ENCODE peak calls at places on chromosomes 12 and 14, in nine cellular contexts. One of them, this sample, is unnamed. For H3K4me1, the result is how much of the 10 kb centered on the place peaks cover.

GRCh38 chr14:68278568-68279436 is 459.2 kb downstream of the RAD51B start:
- DNase-seq in BE2C: no peak
- DNase-seq in ovary: no peak
- DNase-seq in mammary epithelial cell: peak
- DNase-seq in testis: no peak
- DNase-seq in sigmoid colon: no peak
- DNase-seq in heart right ventricle: no peak
- DNase-seq in PC-9: no peak
- DNase-seq in prostate gland: no peak
- DNase-seq in this sample: no peak

GRCh38 chr14:22315336-22315735 is 273.7 kb downstream of the DAD1 start:
- DNase-seq in BE2C: no peak
- DNase-seq in ovary: no peak
- DNase-seq in mammary epithelial cell: peak
- DNase-seq in testis: no peak
- DNase-seq in sigmoid colon: no peak
- DNase-seq in heart right ventricle: no peak
- DNase-seq in PC-9: no peak
- DNase-seq in prostate gland: no peak
- DNase-seq in this sample: no peak

GRCh38 chr14:87816421-87816820 is 176.6 kb downstream of the GALC start:
- DNase-seq in BE2C: no peak
- DNase-seq in ovary: no peak
- DNase-seq in mammary epithelial cell: no peak
- DNase-seq in testis: no peak
- DNase-seq in sigmoid colon: no peak
- DNase-seq in heart right ventricle: no peak
- DNase-seq in PC-9: no peak
- DNase-seq in prostate gland: no peak
- DNase-seq in this sample: no peak

GRCh38 chr12:67747869-67748760 is 99.6 kb downstream of the DYRK2 start:
- DNase-seq in BE2C: no peak
- DNase-seq in ovary: no peak
- DNase-seq in mammary epithelial cell: peak
- DNase-seq in testis: no peak
- DNase-seq in sigmoid colon: no peak
- DNase-seq in heart right ventricle: no peak
- DNase-seq in PC-9: peak
- DNase-seq in prostate gland: no peak
- DNase-seq in this sample: no peak

GRCh38 chr12:119178544-119179334 is at the start of gene HSPB8:
- DNase-seq in BE2C: peak
- DNase-seq in ovary: peak
- DNase-seq in mammary epithelial cell: peak
- DNase-seq in testis: peak
- DNase-seq in sigmoid colon: peak
- DNase-seq in heart right ventricle: peak
- DNase-seq in PC-9: peak
- DNase-seq in prostate gland: peak
- DNase-seq in this sample: peak

GRCh38 chr12:63922446-63922845 is 77.9 kb downstream of the SRGAP1 start:
- DNase-seq in BE2C: no peak
- DNase-seq in ovary: no peak
- DNase-seq in mammary epithelial cell: peak
- DNase-seq in testis: no peak
- DNase-seq in sigmoid colon: no peak
- DNase-seq in heart right ventricle: no peak
- DNase-seq in PC-9: peak
- DNase-seq in prostate gland: no peak
- DNase-seq in this sample: no peak

GRCh38 chr14:78978896-78979295 is 808.7 kb downstream of the NRXN3 start:
- DNase-seq in BE2C: no peak
- DNase-seq in ovary: no peak
- DNase-seq in mammary epithelial cell: no peak
- DNase-seq in testis: no peak
- DNase-seq in sigmoid colon: no peak
- DNase-seq in heart right ventricle: no peak
- DNase-seq in PC-9: no peak
- DNase-seq in prostate gland: no peak
- DNase-seq in this sample: no peak

GRCh38 chr12:10618338-10618987 is 5.1 kb upstream of the MAGOHB start:
- DNase-seq in BE2C: no peak
- DNase-seq in ovary: no peak
- DNase-seq in mammary epithelial cell: peak
- DNase-seq in testis: no peak
- DNase-seq in sigmoid colon: no peak
- DNase-seq in heart right ventricle: no peak
- DNase-seq in PC-9: peak
- DNase-seq in prostate gland: no peak
- DNase-seq in this sample: no peak

GRCh38 chr12:82176016-82176415 is 182.2 kb downstream of the CCDC59 start:
- DNase-seq in BE2C: no peak
- DNase-seq in ovary: no peak
- DNase-seq in mammary epithelial cell: no peak
- DNase-seq in testis: no peak
- DNase-seq in sigmoid colon: no peak
- DNase-seq in heart right ventricle: no peak
- DNase-seq in PC-9: no peak
- DNase-seq in prostate gland: no peak
- DNase-seq in this sample: no peak

GRCh38 chr14:75631453-75631831 is 29.2 kb downstream of the ERG28 start:
- DNase-seq in BE2C: no peak
- DNase-seq in ovary: no peak
- DNase-seq in mammary epithelial cell: no peak
- DNase-seq in testis: peak
- DNase-seq in sigmoid colon: no peak
- DNase-seq in heart right ventricle: no peak
- DNase-seq in PC-9: no peak
- DNase-seq in prostate gland: no peak
- DNase-seq in this sample: no peak

GRCh38 chr12:105476616-105477015 is 146.1 kb downstream of the C12orf75 start:
- DNase-seq in BE2C: no peak
- DNase-seq in ovary: no peak
- DNase-seq in mammary epithelial cell: no peak
- DNase-seq in testis: no peak
- DNase-seq in sigmoid colon: no peak
- DNase-seq in heart right ventricle: no peak
- DNase-seq in PC-9: no peak
- DNase-seq in prostate gland: no peak
- DNase-seq in this sample: no peak

GRCh38 chr14:75961662-75962061 is 20.1 kb downstream of the TGFB3 start:
- DNase-seq in BE2C: peak
- DNase-seq in ovary: no peak
- DNase-seq in mammary epithelial cell: no peak
- DNase-seq in testis: no peak
- DNase-seq in sigmoid colon: no peak
- DNase-seq in heart right ventricle: no peak
- DNase-seq in PC-9: no peak
- DNase-seq in prostate gland: no peak
- DNase-seq in this sample: no peak

DNA sequence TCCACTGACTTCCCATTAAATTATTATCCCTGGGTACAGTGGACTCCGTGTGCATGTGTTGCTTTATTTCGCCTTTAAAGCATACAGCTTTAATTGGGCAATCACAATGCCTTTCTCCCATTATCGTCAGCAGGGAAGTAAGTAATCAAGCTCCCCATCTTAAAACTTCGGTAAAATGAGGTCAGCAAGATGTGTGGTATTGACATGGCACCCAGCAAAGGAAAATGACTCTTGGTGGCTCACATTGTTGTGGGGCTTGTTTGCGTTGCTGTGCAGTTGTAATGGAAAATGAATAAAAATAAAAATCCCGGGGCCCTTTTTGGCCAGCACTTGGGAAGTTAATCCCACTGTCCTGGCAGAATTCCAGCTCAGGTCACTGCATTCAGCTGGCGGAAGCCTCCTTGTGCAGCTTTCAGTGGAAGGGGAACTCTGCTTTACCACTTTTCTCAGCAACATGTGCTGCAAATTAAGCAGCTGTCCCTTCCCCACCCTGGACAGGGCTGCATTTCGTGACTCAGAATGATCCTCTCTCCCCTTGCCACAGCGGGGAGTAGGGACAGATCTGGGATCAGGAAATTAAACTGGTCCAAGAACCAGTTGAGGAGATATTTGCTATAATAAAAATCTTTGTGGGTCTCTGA is 13.9 kb upstream of the ATP2A2 start:
- DNase-seq in BE2C: peak
- DNase-seq in ovary: peak
- DNase-seq in mammary epithelial cell: no peak
- DNase-seq in testis: no peak
- DNase-seq in sigmoid colon: peak
- DNase-seq in heart right ventricle: peak
- DNase-seq in PC-9: no peak
- DNase-seq in prostate gland: no peak
- DNase-seq in this sample: no peak
- H3K4me3 ChIP-seq in BE2C: peak
- H3K4me3 ChIP-seq in ovary: no peak
- H3K4me3 ChIP-seq in mammary epithelial cell: no peak
- H3K4me3 ChIP-seq in testis: no peak
- H3K4me3 ChIP-seq in sigmoid colon: no peak
- H3K4me3 ChIP-seq in heart right ventricle: no peak
- H3K4me3 ChIP-seq in PC-9: no peak
- H3K4me3 ChIP-seq in prostate gland: no peak
- H3K4me3 ChIP-seq in this sample: no peak

GRCh38 chr12:57244306-57244696 is 6.7 kb downstream of the STAC3 start:
- DNase-seq in BE2C: no peak
- DNase-seq in ovary: no peak
- DNase-seq in mammary epithelial cell: no peak
- DNase-seq in testis: no peak
- DNase-seq in sigmoid colon: peak
- DNase-seq in heart right ventricle: no peak
- DNase-seq in PC-9: no peak
- DNase-seq in prostate gland: no peak
- DNase-seq in this sample: no peak

GRCh38 chr12:57247041-57247440 is 3.9 kb downstream of the STAC3 start:
- DNase-seq in BE2C: no peak
- DNase-seq in ovary: no peak
- DNase-seq in mammary epithelial cell: no peak
- DNase-seq in testis: no peak
- DNase-seq in sigmoid colon: no peak
- DNase-seq in heart right ventricle: no peak
- DNase-seq in PC-9: no peak
- DNase-seq in prostate gland: no peak
- DNase-seq in this sample: no peak

GRCh38 chr12:57250541-57250940 is 446 bp downstream of the STAC3 start:
- DNase-seq in BE2C: no peak
- DNase-seq in ovary: no peak
- DNase-seq in mammary epithelial cell: no peak
- DNase-seq in testis: no peak
- DNase-seq in sigmoid colon: no peak
- DNase-seq in heart right ventricle: no peak
- DNase-seq in PC-9: no peak
- DNase-seq in prostate gland: no peak
- DNase-seq in this sample: no peak

GRCh38 chr12:57250956-57251355 is at the start of gene STAC3:
- DNase-seq in BE2C: no peak
- DNase-seq in ovary: peak
- DNase-seq in mammary epithelial cell: no peak
- DNase-seq in testis: no peak
- DNase-seq in sigmoid colon: no peak
- DNase-seq in heart right ventricle: no peak
- DNase-seq in PC-9: no peak
- DNase-seq in prostate gland: no peak
- DNase-seq in this sample: no peak

DNA sequence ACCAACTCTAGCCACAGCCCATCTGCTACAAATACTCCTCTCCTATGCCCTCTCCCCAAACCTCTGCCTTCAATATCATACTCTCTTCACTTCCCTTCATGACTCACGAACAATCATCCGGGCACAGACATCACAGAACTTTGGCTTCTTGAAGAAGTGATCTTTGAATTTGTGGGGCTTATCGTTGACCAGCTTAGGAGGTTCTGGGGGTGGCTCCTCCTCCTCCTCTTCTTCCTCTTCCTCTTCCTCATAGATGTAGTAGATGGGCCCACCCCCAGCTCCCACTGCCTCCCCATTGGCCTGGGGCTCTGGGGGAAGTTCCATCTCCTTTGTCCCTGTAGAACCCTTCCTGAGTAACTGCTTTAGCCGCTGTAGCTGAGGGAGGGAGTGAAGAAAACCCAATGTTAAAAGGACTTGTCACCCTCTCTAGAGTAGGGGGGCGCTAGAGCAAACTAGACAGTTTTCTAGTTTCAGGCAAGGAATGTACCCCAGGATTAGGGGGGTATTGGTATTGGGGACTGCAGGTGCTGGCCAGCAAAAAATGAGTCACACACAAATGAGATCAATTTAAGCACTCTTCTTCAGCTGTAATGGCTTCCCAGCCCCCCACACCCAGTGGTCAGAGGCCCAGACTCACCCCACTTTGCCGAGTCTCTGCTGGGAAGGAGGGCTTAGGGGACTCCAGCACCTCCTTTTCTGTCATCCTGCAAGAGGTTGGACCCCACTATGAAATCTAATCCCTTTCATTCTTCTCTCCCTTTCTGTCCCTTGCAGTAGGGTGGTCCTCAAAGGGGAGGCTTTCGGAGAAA is 1.8 kb downstream of the STAC3 start:
- DNase-seq in BE2C: no peak
- DNase-seq in ovary: no peak
- DNase-seq in mammary epithelial cell: no peak
- DNase-seq in testis: no peak
- DNase-seq in sigmoid colon: no peak
- DNase-seq in heart right ventricle: no peak
- DNase-seq in PC-9: no peak
- DNase-seq in prostate gland: no peak
- DNase-seq in this sample: no peak
- TF ChIP-seq CTCF in BE2C: no peak
- TF ChIP-seq CTCF in ovary: no peak
- TF ChIP-seq CTCF in mammary epithelial cell: no peak
- TF ChIP-seq CTCF in testis: no peak
- TF ChIP-seq CTCF in sigmoid colon: no peak
- TF ChIP-seq CTCF in heart right ventricle: no peak
- TF ChIP-seq CTCF in PC-9: no peak
- TF ChIP-seq CTCF in prostate gland: no peak
- TF ChIP-seq CTCF in this sample: no peak

GRCh38 chr12:92255741-92256140 is 110.1 kb upstream of the BTG1 start:
- DNase-seq in BE2C: no peak
- DNase-seq in ovary: no peak
- DNase-seq in mammary epithelial cell: no peak
- DNase-seq in testis: no peak
- DNase-seq in sigmoid colon: no peak
- DNase-seq in heart right ventricle: no peak
- DNase-seq in PC-9: no peak
- DNase-seq in prostate gland: no peak
- DNase-seq in this sample: no peak
- H3K4me1 ChIP-seq in BE2C: under half
- H3K4me1 ChIP-seq in ovary: under half
- H3K4me1 ChIP-seq in mammary epithelial cell: under half
- H3K4me1 ChIP-seq in testis: under half
- H3K4me1 ChIP-seq in sigmoid colon: under half
- H3K4me1 ChIP-seq in heart right ventricle: under half
- H3K4me1 ChIP-seq in PC-9: under half
- H3K4me1 ChIP-seq in prostate gland: under half
- H3K4me1 ChIP-seq in this sample: under half

DNA sequence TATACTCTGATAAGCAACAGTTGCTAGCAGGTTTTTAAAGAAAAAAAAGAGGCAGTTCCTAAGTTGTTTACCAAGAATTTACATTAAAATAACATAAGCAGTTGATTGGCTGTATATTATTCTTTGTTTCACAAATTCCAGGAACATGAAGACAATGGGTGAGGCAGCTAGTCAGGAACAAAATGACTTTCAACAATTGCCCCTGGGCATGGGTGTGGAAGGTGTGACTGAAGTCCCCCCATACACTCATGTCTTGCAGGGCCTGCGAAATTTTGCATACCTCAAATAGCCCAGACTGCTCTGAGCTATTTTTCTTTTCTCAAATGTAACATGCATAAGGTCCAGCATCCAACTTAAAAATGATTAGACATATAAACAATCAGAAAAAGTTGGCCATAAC is 267.2 kb upstream of the DIO3 start:
- DNase-seq in BE2C: no peak
- DNase-seq in ovary: no peak
- DNase-seq in mammary epithelial cell: no peak
- DNase-seq in testis: no peak
- DNase-seq in sigmoid colon: no peak
- DNase-seq in heart right ventricle: no peak
- DNase-seq in PC-9: no peak
- DNase-seq in prostate gland: no peak
- DNase-seq in this sample: no peak
- H3K4me3 ChIP-seq in BE2C: no peak
- H3K4me3 ChIP-seq in ovary: no peak
- H3K4me3 ChIP-seq in mammary epithelial cell: no peak
- H3K4me3 ChIP-seq in testis: no peak
- H3K4me3 ChIP-seq in sigmoid colon: no peak
- H3K4me3 ChIP-seq in heart right ventricle: no peak
- H3K4me3 ChIP-seq in PC-9: no peak
- H3K4me3 ChIP-seq in prostate gland: no peak
- H3K4me3 ChIP-seq in this sample: no peak

This sample was measured in thyroid gland.